ENCODE peak calls at places on chromosomes 1 and 21, in ten cellular contexts. B is mesendoderm; H is testis; G is hepatocyte; F is stomach; Z is naive thymus-derived CD4-positive, alpha-beta T cell; R is DND-41; N is aorta; C is brain microvascular endothelial cell; U is tibial nerve. Y is an unnamed sample.
A peak's percentile ranks its signal among the peaks of the same experiment; 100 is the strongest.

GRCh38 chr1:204445860-204446412 is 34.3 kb upstream of the PPP1R15B start:
- DNase-seq in B (peak; percentile 84), H (no peak), G (peak; percentile 51), F (peak; percentile 64), Z (peak; percentile 44), R (peak; percentile 57), N (no peak), C (peak; percentile 13), U (no peak), Y (peak; percentile 39)

GRCh38 chr1:34985063-34985770 is at the start of gene TMEM35B:
- DNase-seq in B (peak; percentile 63), H (peak; percentile 75), G (peak; percentile 64), F (peak; percentile 67), Z (peak; percentile 82), R (peak; percentile 84), N (peak; percentile 85), C (peak; percentile 46), U (peak; percentile 56), Y (peak; percentile 80)

GRCh38 chr1:15848143-15848928 is 829 bp downstream of the SPEN start:
- DNase-seq in B (peak; percentile 48), H (peak; percentile 37), G (peak; percentile 58), F (peak; percentile 45), Z (peak; percentile 62), R (peak; percentile 47), N (peak; percentile 60), C (peak; percentile 20), U (no peak), Y (peak; percentile 62)

GRCh38 chr1:214287884-214288283 is 6.9 kb downstream of the SMYD2 start:
- DNase-seq in B (no peak), H (no peak), G (no peak), F (no peak), Z (no peak), R (no peak), N (no peak), C (no peak), U (no peak), Y (no peak)

GRCh38 chr1:13517193-13517812 is 3.5 kb upstream of the LRRC38 start:
- DNase-seq in B (peak; percentile 80), H (peak; percentile 18), G (peak; percentile 49), F (no peak), Z (no peak), R (no peak), N (no peak), C (no peak), U (no peak), Y (no peak)

GRCh38 chr1:101298663-101299062 is 61.8 kb downstream of the S1PR1 start:
- DNase-seq in B (no peak), H (no peak), G (no peak), F (no peak), Z (no peak), R (no peak), N (no peak), C (no peak), U (no peak), Y (no peak)

GRCh38 chr1:70211536-70211935 is 6.2 kb upstream of the LRRC40 start:
- DNase-seq in B (no peak), H (no peak), G (no peak), F (no peak), Z (no peak), R (no peak), N (no peak), C (no peak), U (no peak), Y (no peak)

GRCh38 chr1:39205102-39205780 is 746 bp downstream of the MACF1 start:
- DNase-seq in B (peak; percentile 84), H (peak; percentile 36), G (peak; percentile 37), F (peak; percentile 34), Z (peak; percentile 35), R (peak; percentile 73), N (peak; percentile 74), C (peak; percentile 76), U (peak; percentile 41), Y (peak; percentile 78)

GRCh38 chr1:220186752-220187151 is 85.5 kb downstream of the RAB3GAP2 start:
- DNase-seq in B (no peak), H (no peak), G (no peak), F (no peak), Z (no peak), R (no peak), N (no peak), C (no peak), U (no peak), Y (no peak)

GRCh38 chr1:220184503-220184902 is 87.8 kb downstream of the RAB3GAP2 start:
- DNase-seq in B (no peak), H (no peak), G (no peak), F (no peak), Z (no peak), R (no peak), N (no peak), C (no peak), U (no peak), Y (no peak)

GRCh38 chr1:220182656-220183055 is 88.7 kb downstream of the IARS2 start:
- DNase-seq in B (no peak), H (no peak), G (no peak), F (no peak), Z (no peak), R (no peak), N (no peak), C (peak; percentile 15), U (no peak), Y (no peak)

GRCh38 chr1:220176540-220176939 is 82.6 kb downstream of the IARS2 start:
- DNase-seq in B (no peak), H (no peak), G (no peak), F (no peak), Z (no peak), R (no peak), N (no peak), C (no peak), U (no peak), Y (no peak)

DNA sequence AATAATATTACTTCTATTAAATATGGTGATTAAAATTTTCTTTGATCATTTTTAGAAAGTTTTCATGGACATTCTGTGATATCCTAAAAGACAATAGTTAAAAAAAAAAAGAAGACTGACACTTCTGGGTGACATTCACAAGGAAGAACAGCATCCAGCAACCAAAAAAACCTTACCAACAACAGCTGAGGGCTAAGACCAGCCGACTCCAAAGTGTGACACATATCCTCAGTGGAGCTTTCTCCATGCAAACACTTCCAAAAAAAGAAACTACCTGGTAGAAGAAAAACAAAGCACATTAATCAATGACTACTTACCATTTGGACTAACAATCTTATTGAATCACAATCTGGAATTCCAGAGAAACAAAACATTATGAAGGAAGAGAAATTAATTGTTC is 88.1 kb downstream of the IARS2 start:
- DNase-seq in B (no peak), H (no peak), G (no peak), F (no peak), Z (no peak), R (no peak), N (no peak), C (no peak), U (no peak), Y (no peak)
- H3K36me3 ChIP-seq in B (no peaks in the 10 kb centered on the region), H (no peaks in the 10 kb centered on the region), G (no peaks in the 10 kb centered on the region), F (peaks cover 7% of the 10 kb centered on the region), Z (no peaks in the 10 kb centered on the region), R (peaks cover 49% of the 10 kb centered on the region), N (no peaks in the 10 kb centered on the region), C (peaks cover 17% of the 10 kb centered on the region), U (no peaks in the 10 kb centered on the region), Y (peaks cover 16% of the 10 kb centered on the region)

DNA sequence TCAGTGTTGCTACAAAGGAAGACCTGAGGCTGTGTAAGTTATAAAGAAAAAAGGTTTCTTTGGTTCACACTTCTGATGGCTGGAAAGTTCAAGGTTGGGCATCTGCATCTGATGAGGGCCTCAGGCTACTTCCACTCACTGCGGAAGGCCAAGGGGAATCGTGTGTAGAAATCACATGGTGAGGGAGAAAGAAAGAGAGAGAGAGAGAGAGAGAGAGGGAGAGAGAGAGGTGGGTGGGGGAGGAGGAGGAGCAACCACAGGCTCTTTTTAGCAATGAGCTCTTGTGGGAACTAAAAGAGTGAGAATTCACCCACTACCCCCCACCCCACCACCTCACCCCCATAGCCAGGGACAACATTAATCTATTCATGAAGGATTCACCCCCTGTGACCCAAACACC is 59.9 kb downstream of the CLSTN1 start:
- DNase-seq in B (no peak), H (no peak), G (no peak), F (no peak), Z (no peak), R (no peak), N (no peak), C (no peak), U (no peak), Y (no peak)
- H3K27ac ChIP-seq in B (no peak overlapping the region), H (no peak overlapping the region), G (no peak overlapping the region), F (no peak overlapping the region), Z (no peak overlapping the region), R (no peak overlapping the region), N (no peak overlapping the region), C (no peak overlapping the region), U (no peak overlapping the region), Y (no peak overlapping the region)

GRCh38 chr21:41199123-41199522 is 31.2 kb downstream of the BACE2 start:
- DNase-seq in B (no peak), H (no peak), G (no peak), F (no peak), Z (no peak), R (no peak), N (no peak), C (no peak), U (no peak), Y (no peak)

GRCh38 chr21:41197582-41197981 is 29.6 kb downstream of the BACE2 start:
- DNase-seq in B (no peak), H (no peak), G (no peak), F (no peak), Z (no peak), R (no peak), N (no peak), C (no peak), U (no peak), Y (no peak)

GRCh38 chr21:41199588-41199987 is 31.6 kb downstream of the BACE2 start:
- DNase-seq in B (no peak), H (no peak), G (no peak), F (no peak), Z (no peak), R (no peak), N (no peak), C (no peak), U (no peak), Y (no peak)

GRCh38 chr21:41195311-41195710 is 27.4 kb downstream of the BACE2 start:
- DNase-seq in B (no peak), H (no peak), G (no peak), F (no peak), Z (no peak), R (no peak), N (no peak), C (no peak), U (no peak), Y (no peak)

GRCh38 chr21:41196990-41197389 is 29.0 kb downstream of the BACE2 start:
- DNase-seq in B (no peak), H (no peak), G (no peak), F (no peak), Z (no peak), R (no peak), N (no peak), C (no peak), U (no peak), Y (no peak)
- H3K4me3 ChIP-seq in B (no peak overlapping the region), H (no peak overlapping the region), G (no peak overlapping the region), F (no peak overlapping the region), Z (no peak overlapping the region), R (no peak overlapping the region), N (no peak overlapping the region), C (no peak overlapping the region), U (no peak overlapping the region), Y (no peak overlapping the region)

DNA sequence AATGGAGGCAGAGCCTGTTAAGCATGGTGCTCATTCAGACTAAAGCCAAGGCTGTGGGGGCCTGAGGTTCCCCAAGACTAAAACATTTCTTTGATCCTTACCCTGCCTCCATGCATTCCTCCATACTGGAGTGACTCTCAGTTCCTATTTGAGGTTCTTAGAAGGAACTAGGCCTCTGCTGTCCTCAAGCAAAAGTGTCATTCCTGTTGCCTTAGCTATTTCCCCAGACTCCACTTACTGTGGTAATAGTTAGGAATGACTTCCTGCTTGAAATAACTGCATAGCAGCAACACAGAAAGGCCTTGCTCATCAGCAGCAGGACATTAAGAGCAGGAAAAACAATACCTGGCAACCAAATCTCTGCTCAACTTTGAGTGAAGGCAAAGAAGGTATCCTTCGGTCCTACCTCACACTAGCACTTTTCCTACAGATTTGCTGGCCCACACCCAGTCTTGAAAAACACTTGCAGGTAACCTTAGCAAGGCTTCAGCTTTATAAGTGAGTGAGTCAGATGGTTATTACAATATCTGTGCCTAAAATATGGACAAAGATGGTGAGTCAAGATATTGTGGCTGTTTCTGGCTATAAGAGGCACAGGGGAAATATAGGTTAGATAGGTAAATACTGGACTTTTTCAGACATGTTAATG is 14.8 kb downstream of the LRRC41 start:
- DNase-seq in B (peak; percentile 81), H (no peak), G (no peak), F (no peak), Z (no peak), R (no peak), N (no peak), C (peak; percentile 50), U (no peak), Y (no peak)
- H3K36me3 ChIP-seq in B (peaks cover 5% of the 10 kb centered on the region), H (no peaks in the 10 kb centered on the region), G (no peaks in the 10 kb centered on the region), F (peaks cover 17% of the 10 kb centered on the region), Z (peaks cover 4% of the 10 kb centered on the region), R (peaks cover 54% of the 10 kb centered on the region), N (peaks cover 8% of the 10 kb centered on the region), C (peaks cover 33% of the 10 kb centered on the region), U (peaks cover 4% of the 10 kb centered on the region), Y (peaks cover 5% of the 10 kb centered on the region)